ENCODE peak calls at places on chromosomes 1 and 21, in six cellular contexts. One of them, this sample, is unnamed.

GRCh38 chr1:199948587-199949280 is 78.8 kb upstream of the NR5A2 start:
- DNase-seq in GM12878: no peak
- DNase-seq in K562: no peak
- DNase-seq in SK-N-SH: no peak
- DNase-seq in H1: no peak
- DNase-seq in HepG2: no peak
- DNase-seq in this sample: no peak

GRCh38 chr1:112533029-112533428 is 24.3 kb downstream of the WNT2B start:
- DNase-seq in GM12878: no peak
- DNase-seq in K562: no peak
- DNase-seq in SK-N-SH: no peak
- DNase-seq in H1: no peak
- DNase-seq in HepG2: no peak
- DNase-seq in this sample: no peak

GRCh38 chr1:67832737-67833594 is at the start of gene GNG12:
- DNase-seq in GM12878: no peak
- DNase-seq in K562: peak; percentile 68
- DNase-seq in SK-N-SH: peak; percentile 90
- DNase-seq in H1: peak; percentile 88
- DNase-seq in HepG2: no peak
- DNase-seq in this sample: no peak

GRCh38 chr1:28456078-28456477 is 49.8 kb upstream of the RCC1 start:
- DNase-seq in GM12878: no peak
- DNase-seq in K562: no peak
- DNase-seq in SK-N-SH: no peak
- DNase-seq in H1: no peak
- DNase-seq in HepG2: no peak
- DNase-seq in this sample: no peak

GRCh38 chr1:180254854-180255253 is 24.8 kb downstream of the LHX4 start:
- DNase-seq in GM12878: no peak
- DNase-seq in K562: no peak
- DNase-seq in SK-N-SH: no peak
- DNase-seq in H1: no peak
- DNase-seq in HepG2: no peak
- DNase-seq in this sample: no peak

GRCh38 chr1:231099311-231099710 is 59.3 kb upstream of the FAM89A start:
- DNase-seq in GM12878: no peak
- DNase-seq in K562: no peak
- DNase-seq in SK-N-SH: no peak
- DNase-seq in H1: no peak
- DNase-seq in HepG2: no peak
- DNase-seq in this sample: no peak

GRCh38 chr1:7491089-7491817 is 279.8 kb upstream of the VAMP3 start:
- DNase-seq in GM12878: no peak
- DNase-seq in K562: no peak
- DNase-seq in SK-N-SH: no peak
- DNase-seq in H1: no peak
- DNase-seq in HepG2: no peak
- DNase-seq in this sample: no peak

GRCh38 chr1:110860174-110860573 is 12.8 kb upstream of the CD53 start:
- DNase-seq in GM12878: no peak
- DNase-seq in K562: no peak
- DNase-seq in SK-N-SH: no peak
- DNase-seq in H1: no peak
- DNase-seq in HepG2: no peak
- DNase-seq in this sample: no peak

GRCh38 chr1:114320586-114320985 is 166.9 kb upstream of the SYT6 start:
- DNase-seq in GM12878: no peak
- DNase-seq in K562: no peak
- DNase-seq in SK-N-SH: no peak
- DNase-seq in H1: no peak
- DNase-seq in HepG2: no peak
- DNase-seq in this sample: no peak

GRCh38 chr1:97093742-97094141 is 372.2 kb downstream of the PTBP2 start:
- DNase-seq in GM12878: no peak
- DNase-seq in K562: no peak
- DNase-seq in SK-N-SH: no peak
- DNase-seq in H1: no peak
- DNase-seq in HepG2: no peak
- DNase-seq in this sample: no peak

GRCh38 chr21:28884481-28884880 is 108.2 kb downstream of the LTN1 start:
- DNase-seq in GM12878: no peak
- DNase-seq in K562: no peak
- DNase-seq in SK-N-SH: peak; percentile 17
- DNase-seq in H1: no peak
- DNase-seq in HepG2: no peak
- DNase-seq in this sample: peak; percentile 38
- TF ChIP-seq GABPA in GM12878: no peak
- TF ChIP-seq GABPA in K562: no peak
- TF ChIP-seq GABPA in SK-N-SH: no peak
- TF ChIP-seq GABPA in H1: no peak
- TF ChIP-seq GABPA in HepG2: no peak
- TF ChIP-seq GABPA in this sample: no peak

GRCh38 chr21:45536301-45537081 is 5.7 kb downstream of the SLC19A1 start:
- DNase-seq in GM12878: no peak
- DNase-seq in K562: no peak
- DNase-seq in SK-N-SH: no peak
- DNase-seq in H1: peak; percentile 42
- DNase-seq in HepG2: no peak
- DNase-seq in this sample: no peak
- H3K4me3 ChIP-seq in GM12878: no peak overlapping the region
- H3K4me3 ChIP-seq in K562: no peak overlapping the region
- H3K4me3 ChIP-seq in SK-N-SH: no peak overlapping the region
- H3K4me3 ChIP-seq in H1: no peak overlapping the region
- H3K4me3 ChIP-seq in HepG2: no peak overlapping the region
- H3K4me3 ChIP-seq in this sample: no peak overlapping the region

DNA sequence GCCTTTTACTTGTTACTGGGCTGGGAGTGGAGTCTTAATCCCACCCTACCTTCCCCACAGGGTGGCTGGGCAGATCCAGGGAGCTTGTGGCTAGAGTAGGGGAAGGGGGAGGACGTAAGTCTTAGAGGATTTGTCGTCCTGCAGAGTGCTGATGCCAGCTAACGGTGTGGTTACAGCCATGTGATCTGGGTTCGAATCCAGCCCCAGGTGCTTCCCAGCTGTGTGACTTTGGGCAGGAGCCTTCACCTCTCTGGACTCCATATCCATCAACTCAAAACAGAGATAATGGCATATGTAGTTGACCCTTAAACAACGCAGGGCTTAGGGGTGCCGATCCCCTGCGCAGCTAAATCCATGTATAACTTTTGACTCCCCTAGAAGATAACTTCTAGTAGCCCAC is 108.4 kb upstream of the TMEM51 start:
- DNase-seq in GM12878: no peak
- DNase-seq in K562: no peak
- DNase-seq in SK-N-SH: no peak
- DNase-seq in H1: no peak
- DNase-seq in HepG2: no peak
- DNase-seq in this sample: no peak
- TF ChIP-seq POLR2AphosphoS5 in GM12878: no peak
- TF ChIP-seq POLR2AphosphoS5 in K562: no peak
- TF ChIP-seq POLR2AphosphoS5 in SK-N-SH: no peak
- TF ChIP-seq POLR2AphosphoS5 in H1: no peak
- TF ChIP-seq POLR2AphosphoS5 in HepG2: no peak
- TF ChIP-seq POLR2AphosphoS5 in this sample: no peak

GRCh38 chr21:37899141-37899540 is 17.1 kb downstream of the KCNJ6 start:
- DNase-seq in GM12878: no peak
- DNase-seq in K562: no peak
- DNase-seq in SK-N-SH: no peak
- DNase-seq in H1: no peak
- DNase-seq in HepG2: no peak
- DNase-seq in this sample: no peak

GRCh38 chr21:37891953-37892352 is 24.3 kb downstream of the KCNJ6 start:
- DNase-seq in GM12878: no peak
- DNase-seq in K562: no peak
- DNase-seq in SK-N-SH: no peak
- DNase-seq in H1: no peak
- DNase-seq in HepG2: no peak
- DNase-seq in this sample: no peak

GRCh38 chr21:37896788-37897187 is 19.5 kb downstream of the KCNJ6 start:
- DNase-seq in GM12878: no peak
- DNase-seq in K562: no peak
- DNase-seq in SK-N-SH: no peak
- DNase-seq in H1: no peak
- DNase-seq in HepG2: no peak
- DNase-seq in this sample: no peak
- TF ChIP-seq GABPA in GM12878: no peak
- TF ChIP-seq GABPA in K562: no peak
- TF ChIP-seq GABPA in SK-N-SH: no peak
- TF ChIP-seq GABPA in H1: no peak
- TF ChIP-seq GABPA in HepG2: no peak
- TF ChIP-seq GABPA in this sample: no peak

DNA sequence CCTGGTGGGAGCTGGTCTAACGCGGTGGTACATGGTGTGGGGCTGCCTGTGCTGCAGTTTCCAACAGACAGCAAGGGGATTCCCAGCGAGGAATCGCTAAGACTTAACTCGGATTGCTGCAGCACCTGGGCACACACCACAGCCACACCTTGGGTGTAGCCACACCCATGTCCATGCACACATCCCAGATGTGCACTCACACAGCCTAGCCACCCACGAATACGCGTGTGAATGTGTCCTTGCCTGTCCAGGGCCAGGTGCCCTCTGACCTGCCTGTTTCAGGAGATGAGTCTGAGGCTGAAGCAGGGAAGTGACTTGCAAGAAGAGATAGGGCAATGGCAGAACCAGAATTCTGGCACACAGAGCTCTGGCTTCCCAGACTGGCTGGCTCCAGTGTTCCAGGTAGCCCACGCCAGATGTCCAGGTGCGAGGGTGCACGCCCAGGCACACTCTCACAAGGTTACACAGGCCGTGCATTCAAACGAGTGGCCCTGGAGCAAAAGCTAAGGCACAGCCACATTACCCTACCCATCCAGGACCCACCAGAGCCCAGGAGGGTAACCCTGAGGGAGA is 272.7 kb downstream of the TRABD2B start:
- DNase-seq in GM12878: no peak
- DNase-seq in K562: no peak
- DNase-seq in SK-N-SH: no peak
- DNase-seq in H1: peak; percentile 51
- DNase-seq in HepG2: no peak
- DNase-seq in this sample: no peak
- H3K4me3 ChIP-seq in GM12878: no peak overlapping the region
- H3K4me3 ChIP-seq in K562: no peak overlapping the region
- H3K4me3 ChIP-seq in SK-N-SH: no peak overlapping the region
- H3K4me3 ChIP-seq in H1: peak overlapping the region; percentile 3
- H3K4me3 ChIP-seq in HepG2: no peak overlapping the region
- H3K4me3 ChIP-seq in this sample: no peak overlapping the region

DNA sequence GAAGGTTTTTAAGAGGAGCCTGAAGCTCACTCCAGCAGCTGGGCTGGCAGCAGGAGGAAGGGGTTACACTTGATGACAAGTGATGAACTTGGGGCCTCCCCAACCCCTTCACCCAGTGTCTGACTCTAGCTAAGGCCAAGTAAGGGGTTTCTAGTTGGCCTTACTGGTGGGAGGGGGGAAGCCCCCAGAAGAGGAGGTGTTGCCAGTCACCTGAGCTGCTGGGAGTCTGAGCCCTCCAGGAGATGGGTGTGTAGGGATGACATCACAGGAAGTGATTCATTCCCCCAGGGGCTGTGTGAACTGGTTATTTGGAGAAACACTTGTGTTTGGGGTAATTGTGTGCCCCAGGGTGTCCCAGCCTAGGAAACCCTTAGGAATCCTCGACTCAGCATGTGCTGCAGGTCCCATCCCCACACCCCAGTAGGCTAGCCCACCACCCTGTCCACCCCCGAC is 3.1 kb downstream of the PADI1 start:
- DNase-seq in GM12878: peak; percentile 72
- DNase-seq in K562: peak; percentile 31
- DNase-seq in SK-N-SH: no peak
- DNase-seq in H1: no peak
- DNase-seq in HepG2: no peak
- DNase-seq in this sample: peak; percentile 47
- TF ChIP-seq POLR2AphosphoS5 in GM12878: no peak
- TF ChIP-seq POLR2AphosphoS5 in K562: no peak
- TF ChIP-seq POLR2AphosphoS5 in SK-N-SH: no peak
- TF ChIP-seq POLR2AphosphoS5 in H1: no peak
- TF ChIP-seq POLR2AphosphoS5 in HepG2: no peak
- TF ChIP-seq POLR2AphosphoS5 in this sample: no peak

GRCh38 chr21:40672602-40673001 is 174.4 kb downstream of the DSCAM start:
- DNase-seq in GM12878: no peak
- DNase-seq in K562: no peak
- DNase-seq in SK-N-SH: no peak
- DNase-seq in H1: no peak
- DNase-seq in HepG2: no peak
- DNase-seq in this sample: no peak

GRCh38 chr21:40671721-40672120 is 175.2 kb downstream of the DSCAM start:
- DNase-seq in GM12878: no peak
- DNase-seq in K562: no peak
- DNase-seq in SK-N-SH: no peak
- DNase-seq in H1: no peak
- DNase-seq in HepG2: no peak
- DNase-seq in this sample: no peak

GRCh38 chr21:40667964-40668363 is 179.0 kb downstream of the DSCAM start:
- DNase-seq in GM12878: no peak
- DNase-seq in K562: no peak
- DNase-seq in SK-N-SH: no peak
- DNase-seq in H1: no peak
- DNase-seq in HepG2: no peak
- DNase-seq in this sample: no peak

GRCh38 chr21:40662889-40663288 is 184.1 kb downstream of the DSCAM start:
- DNase-seq in GM12878: no peak
- DNase-seq in K562: no peak
- DNase-seq in SK-N-SH: no peak
- DNase-seq in H1: no peak
- DNase-seq in HepG2: no peak
- DNase-seq in this sample: no peak

GRCh38 chr21:40668535-40669275 is 178.3 kb downstream of the DSCAM start:
- DNase-seq in GM12878: no peak
- DNase-seq in K562: no peak
- DNase-seq in SK-N-SH: no peak
- DNase-seq in H1: no peak
- DNase-seq in HepG2: no peak
- DNase-seq in this sample: no peak
- TF ChIP-seq GABPA in GM12878: no peak
- TF ChIP-seq GABPA in K562: no peak
- TF ChIP-seq GABPA in SK-N-SH: no peak
- TF ChIP-seq GABPA in H1: no peak
- TF ChIP-seq GABPA in HepG2: no peak
- TF ChIP-seq GABPA in this sample: no peak

DNA sequence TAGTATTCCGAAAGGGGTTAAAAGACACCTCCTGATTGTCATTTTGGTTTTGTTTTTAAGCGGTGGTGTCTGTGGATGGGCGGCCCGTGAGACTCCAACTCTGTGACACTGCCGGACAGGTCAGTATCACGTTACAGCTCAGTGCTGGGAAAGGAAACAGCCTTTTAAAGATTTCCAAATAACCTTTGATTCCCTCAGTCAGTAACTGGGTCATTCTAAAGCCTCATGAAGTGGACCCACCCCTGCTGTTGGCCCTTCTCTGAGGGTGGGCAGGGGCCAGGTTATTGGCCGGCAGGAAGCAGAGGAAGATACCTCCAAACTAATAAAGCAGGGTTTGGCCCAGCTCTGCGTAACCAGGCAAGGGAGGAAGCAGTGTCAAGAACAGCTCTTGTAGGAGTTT is 2.3 kb downstream of the RHOU start:
- DNase-seq in GM12878: no peak
- DNase-seq in K562: no peak
- DNase-seq in SK-N-SH: no peak
- DNase-seq in H1: no peak
- DNase-seq in HepG2: no peak
- DNase-seq in this sample: no peak
- H3K4me3 ChIP-seq in GM12878: no peak overlapping the region
- H3K4me3 ChIP-seq in K562: no peak overlapping the region
- H3K4me3 ChIP-seq in SK-N-SH: no peak overlapping the region
- H3K4me3 ChIP-seq in H1: no peak overlapping the region
- H3K4me3 ChIP-seq in HepG2: peak overlapping the region; percentile 94
- H3K4me3 ChIP-seq in this sample: no peak overlapping the region

This sample was measured in HL-60.